ENCODE peak calls at places on chromosomes 2 and 18, in five cellular contexts. Q is K562, Z is HepG2, L is H1, D is GM12878. E is an unnamed sample. For H3K4me1, the result is how much of the 10 kb centered on the place peaks cover.

GRCh38 chr2:68110102-68110501 is 47.3 kb upstream of the C1D start:
- DNase-seq in Z (no peak), L (no peak), D (no peak), Q (no peak), E (peak)

GRCh38 chr2:178395295-178395694 is 55.7 kb downstream of the PRKRA start:
- DNase-seq in Q (no peak), D (no peak), L (no peak), Z (no peak), E (no peak)

GRCh38 chr2:50433635-50434034 is 598.3 kb downstream of the NRXN1 start:
- DNase-seq in Z (no peak), L (no peak), Q (no peak), D (no peak), E (no peak)

GRCh38 chr2:30649828-30650227 is 157.4 kb downstream of the CAPN13 start:
- DNase-seq in Z (no peak), Q (no peak), D (no peak), L (no peak), E (no peak)

GRCh38 chr2:14903709-14904374 is 271.3 kb downstream of the LRATD1 start:
- DNase-seq in D (peak), Z (peak), L (peak), Q (peak), E (peak)

GRCh38 chr2:137187258-137187657 is 421.9 kb downstream of the THSD7B start:
- DNase-seq in D (no peak), L (no peak), Q (no peak), Z (no peak), E (no peak)

GRCh38 chr2:31945572-31945935 is 65.3 kb downstream of the MEMO1 start:
- DNase-seq in Q (peak), D (no peak), L (no peak), Z (no peak), E (no peak)

GRCh38 chr18:48539406-48540328 is 836 bp downstream of the CTIF start:
- DNase-seq in D (no peak), Z (no peak), Q (peak), L (peak), E (peak)

GRCh38 chr2:4269885-4270284 is 566.5 kb downstream of the DCDC2C start:
- DNase-seq in Q (no peak), Z (no peak), L (no peak), D (no peak), E (no peak)

GRCh38 chr2:140734992-140735391 is 1395.8 kb downstream of the LRP1B start:
- DNase-seq in Z (no peak), Q (no peak), D (no peak), L (no peak), E (no peak)

GRCh38 chr18:34159691-34160185 is 65.0 kb downstream of the NOL4 start:
- DNase-seq in D (no peak), L (no peak), Z (no peak), Q (no peak), E (no peak)

GRCh38 chr18:35635171-35635570 is 53.6 kb downstream of the GALNT1 start:
- DNase-seq in Z (peak), L (no peak), D (no peak), Q (no peak), E (no peak)

GRCh38 chr2:11397046-11397445 is 52.6 kb upstream of the ROCK2 start:
- DNase-seq in L (no peak), Q (no peak), Z (no peak), D (no peak), E (no peak)

GRCh38 chr18:57205641-57206040 is 58.8 kb downstream of the BOD1L2 start:
- DNase-seq in Q (no peak), Z (no peak), D (no peak), L (no peak), E (no peak)

GRCh38 chr2:100166701-100167100 is 24.3 kb upstream of the AFF3 start:
- DNase-seq in D (no peak), Z (no peak), L (no peak), Q (no peak), E (no peak)

GRCh38 chr2:8619071-8619470 is 62.8 kb upstream of the ID2 start:
- DNase-seq in L (no peak), Q (no peak), D (no peak), Z (no peak), E (no peak)

GRCh38 chr2:44444881-44445280 is 83.1 kb downstream of the CAMKMT start:
- DNase-seq in Q (no peak), Z (no peak), L (no peak), D (no peak), E (no peak)

GRCh38 chr2:31429759-31430438 is 15.4 kb upstream of the XDH start:
- DNase-seq in Z (no peak), L (no peak), D (no peak), Q (no peak), E (peak)

GRCh38 chr2:185984670-185985069 is 246.1 kb downstream of the FSIP2 start:
- DNase-seq in L (no peak), Q (no peak), Z (no peak), D (no peak), E (no peak)

GRCh38 chr2:67895171-67895941 is 167.4 kb downstream of the C1D start:
- DNase-seq in Z (no peak), D (no peak), Q (no peak), L (peak), E (no peak)

GRCh38 chr2:18855027-18855426 is 265.7 kb upstream of the NT5C1B start:
- DNase-seq in D (no peak), Z (peak), Q (no peak), L (no peak), E (peak)

GRCh38 chr2:73494031-73494430 is 108.4 kb downstream of the ALMS1 start:
- DNase-seq in L (no peak), Q (no peak), Z (peak), D (no peak), E (peak)

GRCh38 chr18:65725421-65726050 is 25.3 kb upstream of the CDH7 start:
- DNase-seq in L (peak), D (no peak), Q (peak), Z (peak), E (no peak)

GRCh38 chr2:217477583-217477982 is 525.2 kb downstream of the TNS1 start:
- DNase-seq in Q (no peak), Z (no peak), L (no peak), D (no peak), E (no peak)

GRCh38 chr2:172496096-172496709 is 59.7 kb upstream of the PDK1 start:
- DNase-seq in D (no peak), Q (no peak), Z (no peak), L (no peak), E (no peak)

GRCh38 chr2:98601532-98602132 is 6.7 kb downstream of the COA5 start:
- DNase-seq in D (no peak), Q (peak), Z (peak), L (no peak), E (peak)

GRCh38 chr18:3526421-3527354 is 76.7 kb downstream of the TGIF1 start:
- DNase-seq in L (no peak), Q (peak), Z (peak), D (peak), E (no peak)

GRCh38 chr2:160229591-160229990 is 29.5 kb upstream of the ITGB6 start:
- DNase-seq in Q (no peak), L (no peak), D (no peak), Z (no peak), E (peak)

GRCh38 chr2:7193457-7193856 is 276.2 kb downstream of the RNF144A start:
- DNase-seq in Z (no peak), L (no peak), D (no peak), Q (no peak), E (no peak)

GRCh38 chr2:29113891-29114321 is 1.3 kb upstream of the CLIP4 start:
- DNase-seq in L (no peak), Z (no peak), D (no peak), Q (peak), E (peak)

GRCh38 chr2:25996844-25997243 is 14.5 kb upstream of the KIF3C start:
- DNase-seq in L (no peak), Q (no peak), D (no peak), Z (no peak), E (no peak)
- TF ChIP-seq CHD2 in L (no peak), Q (no peak), D (no peak), Z (no peak), E (no peak)

GRCh38 chr2:85539361-85540130 is 578 bp downstream of the MAT2A start:
- DNase-seq in L (peak), Z (peak), Q (peak), D (peak), E (peak)
- H3K4me1 ChIP-seq in L (under half), Z (under half), Q (under half), D (under half), E (half or more)

DNA sequence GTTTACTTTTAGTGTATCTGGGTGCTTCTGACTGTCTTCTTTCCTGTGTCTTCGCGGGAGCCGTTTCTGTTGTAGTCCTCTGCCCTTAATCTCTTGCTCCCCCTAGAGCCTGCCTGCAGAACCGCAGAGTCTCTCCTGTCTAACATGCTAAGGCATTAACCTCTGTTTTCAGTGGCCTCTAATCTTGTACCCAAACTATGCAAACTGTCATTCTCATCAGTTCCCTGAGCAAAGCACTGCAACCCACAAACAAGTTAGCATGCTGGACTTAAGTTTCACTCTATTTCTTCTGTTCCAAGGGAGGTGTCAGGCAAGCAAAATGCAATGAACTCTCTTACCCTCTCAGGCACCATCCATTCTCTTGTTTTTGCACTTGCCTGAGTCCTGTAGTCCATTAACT is 138.4 kb downstream of the OTX1 start:
- DNase-seq in L (peak), D (peak), Z (peak), Q (peak), E (peak)
- TF ChIP-seq KDM1A in L (no peak), D (no peak), Z (no peak), Q (no peak), E (no peak)

DNA sequence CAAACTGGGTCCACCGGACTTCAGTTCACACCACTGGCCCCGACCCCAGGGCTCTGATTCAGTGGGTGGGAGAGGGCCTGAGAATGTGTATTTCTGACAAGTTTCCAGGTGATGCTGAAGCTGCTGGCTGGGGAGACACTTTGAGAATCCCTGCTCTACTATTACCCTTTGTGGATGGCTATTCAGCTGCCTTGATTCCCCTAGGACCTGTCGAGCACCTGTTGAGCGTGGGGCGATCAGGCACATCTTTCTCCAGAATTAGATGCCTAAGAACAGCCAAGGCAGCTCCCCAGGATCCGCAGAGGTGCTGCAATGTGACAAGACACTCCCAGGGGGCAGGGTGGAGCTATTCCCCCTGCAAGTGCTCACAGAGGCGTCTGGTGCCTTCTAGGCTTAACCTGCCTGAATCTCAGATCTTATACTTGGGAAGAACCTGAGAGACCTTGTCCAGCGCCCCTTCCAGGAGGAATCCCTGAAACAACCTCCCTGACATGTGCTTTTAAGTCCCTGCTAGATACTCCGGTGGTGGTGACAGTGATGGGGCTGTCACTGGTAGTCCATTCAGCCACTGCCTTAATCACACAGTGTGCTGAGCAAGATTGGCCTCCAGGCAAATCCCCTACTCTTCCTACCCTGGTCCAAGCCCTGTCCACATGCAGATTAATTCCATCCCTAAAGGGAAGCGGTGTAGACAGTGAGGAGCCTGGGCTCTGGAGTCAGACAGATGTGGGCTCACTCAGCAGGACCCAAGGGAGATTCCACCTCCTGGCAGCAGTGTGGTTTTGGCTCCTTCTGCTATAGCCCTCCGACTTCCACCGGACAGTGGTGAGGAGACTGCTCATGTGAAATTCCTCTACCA is 43.4 kb upstream of the OTOF start:
- DNase-seq in L (peak), D (no peak), Z (peak), Q (peak), E (peak)
- TF ChIP-seq CHD2 in L (no peak), D (no peak), Z (no peak), Q (no peak), E (no peak)

DNA sequence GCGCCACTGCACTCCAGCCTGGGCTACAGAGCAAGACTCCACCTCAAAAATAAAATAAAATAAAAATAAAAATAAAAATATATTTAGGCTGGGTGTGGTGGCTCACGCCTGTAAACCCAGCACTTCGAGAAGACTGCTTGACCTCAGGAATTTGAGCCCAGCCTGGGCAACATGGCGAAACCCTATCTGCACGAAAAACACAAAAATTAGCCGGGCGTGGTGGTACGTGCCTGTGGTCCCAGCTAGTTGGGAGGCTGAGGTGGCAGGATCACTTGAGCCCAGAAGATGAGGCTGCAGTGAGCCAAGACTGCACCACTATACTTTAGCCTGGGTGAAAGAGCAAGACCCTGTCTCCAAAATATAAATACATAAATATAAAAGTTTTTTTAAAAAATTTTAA is 6.4 kb downstream of the RTN4 start:
- DNase-seq in D (no peak), L (no peak), Z (no peak), Q (no peak), E (no peak)
- H3K4me1 ChIP-seq in D (under half), L (under half), Z (under half), Q (under half), E (half or more)

GRCh38 chr18:76923485-76924085 is 101.2 kb downstream of the ZNF236 start:
- DNase-seq in Z (peak), Q (peak), D (no peak), L (peak), E (peak)
- TF ChIP-seq KDM1A in Z (no peak), Q (no peak), D (no peak), L (no peak), E (no peak)